ENCODE peak calls at places on chromosomes 1 and 21, in eight cellular contexts. V, Q, R, T, Z, E, B and I are unnamed samples.

GRCh38 chr1:24857528-24858133 is 72.4 kb downstream of the RUNX3 start:
- DNase-seq in V (no peak), Q (no peak), R (no peak), T (no peak), Z (no peak), E (no peak), B (no peak), I (no peak)

GRCh38 chr1:181044449-181044966 is 10.7 kb downstream of the MR1 start:
- DNase-seq in V (peak), Q (no peak), R (peak), T (no peak), Z (peak), E (no peak), B (peak), I (no peak)

GRCh38 chr1:223136086-223136485 is 7.0 kb downstream of the TLR5 start:
- DNase-seq in V (no peak), Q (no peak), R (no peak), T (no peak), Z (no peak), E (no peak), B (no peak), I (no peak)

GRCh38 chr1:172698224-172698623 is 39.3 kb downstream of the FASLG start:
- DNase-seq in V (no peak), Q (no peak), R (no peak), T (no peak), Z (peak), E (no peak), B (no peak), I (no peak)

GRCh38 chr1:154407866-154408777 is 3.0 kb downstream of the IL6R start:
- DNase-seq in V (no peak), Q (no peak), R (peak), T (no peak), Z (no peak), E (no peak), B (peak), I (no peak)

GRCh38 chr21:43919283-43919682 is 54.3 kb downstream of the AGPAT3 start:
- DNase-seq in V (no peak), Q (no peak), R (no peak), T (no peak), Z (no peak), E (no peak), B (no peak), I (no peak)

GRCh38 chr1:165738794-165739193 is 29.9 kb downstream of the TMCO1 start:
- DNase-seq in V (no peak), Q (no peak), R (no peak), T (no peak), Z (no peak), E (no peak), B (no peak), I (no peak)

GRCh38 chr1:29640428-29640785 is 404.1 kb downstream of the PTPRU start:
- DNase-seq in V (no peak), Q (no peak), R (no peak), T (no peak), Z (no peak), E (peak), B (no peak), I (no peak)

GRCh38 chr1:160258177-160258798 is 4.1 kb downstream of the DCAF8 start:
- DNase-seq in V (no peak), Q (no peak), R (no peak), T (no peak), Z (no peak), E (no peak), B (no peak), I (no peak)

GRCh38 chr1:160264795-160265307 is 2.5 kb upstream of the DCAF8 start:
- DNase-seq in V (no peak), Q (no peak), R (no peak), T (no peak), Z (no peak), E (no peak), B (peak), I (no peak)

GRCh38 chr1:160261878-160262794 is at the start of gene DCAF8:
- DNase-seq in V (peak), Q (peak), R (peak), T (peak), Z (peak), E (peak), B (peak), I (peak)

GRCh38 chr1:160260436-160261382 is 1.6 kb downstream of the DCAF8 start:
- DNase-seq in V (peak), Q (peak), R (no peak), T (no peak), Z (peak), E (no peak), B (no peak), I (peak)

GRCh38 chr1:160261526-160261877 is 847 bp downstream of the DCAF8 start:
- DNase-seq in V (peak), Q (peak), R (no peak), T (no peak), Z (peak), E (peak), B (no peak), I (peak)
- TF ChIP-seq CTCF in V (no peak), Q (no peak), R (no peak), T (no peak), Z (no peak), E (no peak), B (no peak), I (no peak)

DNA sequence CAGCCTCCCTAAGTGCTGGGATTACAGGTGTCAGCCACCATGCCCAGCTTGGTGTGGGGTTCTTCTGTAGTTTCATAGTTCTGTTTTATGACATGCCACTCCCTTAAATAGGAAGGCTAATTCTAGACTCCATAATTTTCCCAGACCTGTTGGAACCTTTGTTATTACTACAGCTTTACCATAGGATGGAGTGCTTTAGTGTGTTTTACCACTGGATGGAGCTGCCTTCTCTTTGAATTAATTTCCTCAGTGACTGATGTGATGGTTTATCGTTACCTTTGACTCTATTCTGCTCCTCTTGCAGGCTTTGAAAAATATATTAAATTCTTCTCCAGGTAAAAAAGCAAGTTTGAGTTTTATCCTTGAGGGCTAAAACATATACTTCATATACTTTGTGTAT is 84.6 kb upstream of the NEK7 start:
- DNase-seq in V (no peak), Q (no peak), R (no peak), T (no peak), Z (peak), E (no peak), B (no peak), I (no peak)
- TF ChIP-seq CTCF in V (peak), Q (peak), R (no peak), T (no peak), Z (peak), E (no peak), B (peak), I (peak)

DNA sequence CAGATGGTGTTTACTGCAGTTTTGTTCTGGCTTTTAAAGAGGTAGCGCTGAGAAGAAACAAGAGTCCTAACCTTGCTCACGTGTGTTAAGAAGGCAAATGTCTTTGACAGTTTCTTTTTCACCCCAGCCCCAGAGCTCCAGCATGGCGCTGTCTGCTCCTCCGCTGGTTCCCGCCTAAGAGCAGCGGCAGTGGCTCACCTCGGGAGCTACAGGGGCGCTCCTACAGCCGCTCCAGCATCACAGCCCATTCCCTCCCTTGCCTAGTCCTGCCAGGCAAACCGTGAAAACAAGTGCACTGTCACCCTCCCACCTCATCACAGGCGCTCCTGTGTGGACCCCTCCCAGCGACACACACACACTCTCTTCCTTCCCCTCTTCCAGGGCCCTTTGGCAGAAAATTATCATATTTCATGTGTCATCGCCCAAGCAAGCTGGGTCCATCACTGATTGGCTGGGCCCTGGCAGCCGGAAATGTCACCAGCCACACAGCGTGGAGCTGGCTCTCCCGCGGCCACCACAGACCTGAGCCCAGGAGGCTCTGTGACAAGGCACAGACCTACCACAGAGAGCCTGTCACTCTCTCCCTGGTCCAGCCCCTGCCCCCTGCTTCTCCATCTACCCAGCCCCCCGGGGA is 1.2 kb upstream of the HIVEP3 start:
- DNase-seq in V (peak), Q (no peak), R (peak), T (no peak), Z (no peak), E (peak), B (no peak), I (no peak)
- TF ChIP-seq CTCF in V (no peak), Q (no peak), R (no peak), T (no peak), Z (no peak), E (no peak), B (no peak), I (no peak)

DNA sequence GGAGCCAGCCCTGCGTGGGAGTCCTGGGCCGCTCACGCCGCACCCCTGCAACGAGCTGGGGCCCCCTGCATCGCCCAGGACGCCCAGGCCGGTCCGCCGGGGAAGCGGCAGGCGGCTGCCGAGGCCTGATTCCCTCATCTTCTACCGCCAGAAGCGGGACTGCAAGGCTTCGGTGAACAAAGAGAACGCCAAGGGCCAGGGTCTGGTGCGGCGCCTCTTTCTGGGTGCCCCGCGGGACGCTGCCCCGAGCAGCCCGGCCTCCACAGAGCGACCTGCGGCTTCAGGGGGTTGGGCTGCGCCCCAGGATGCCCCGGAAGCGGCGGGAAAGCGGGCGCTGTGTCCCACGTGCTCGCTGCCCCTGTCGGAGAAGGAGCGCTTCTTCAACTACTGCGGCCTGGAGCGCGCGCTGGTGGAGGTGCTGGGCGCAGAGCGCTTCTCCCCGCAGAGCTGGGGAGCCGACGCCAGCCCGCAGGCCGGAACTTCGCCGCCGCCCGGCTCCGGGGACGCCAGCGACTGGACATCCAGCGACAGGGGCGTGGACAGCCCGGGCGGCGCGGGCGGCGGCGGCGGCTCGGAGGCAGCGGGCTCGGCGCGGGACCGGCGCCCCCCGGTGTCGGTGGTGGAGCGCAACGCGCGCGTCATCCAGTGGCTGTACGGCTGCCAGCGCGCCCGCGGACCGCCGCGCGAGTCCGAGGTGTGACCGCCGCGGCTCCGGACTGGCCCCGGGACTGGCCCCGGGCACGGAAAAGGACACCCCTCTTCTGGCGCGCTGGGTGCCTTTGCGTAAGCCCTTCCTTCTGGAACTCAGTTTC is 2.7 kb downstream of the FAM110D start:
- DNase-seq in V (peak), Q (peak), R (peak), T (no peak), Z (peak), E (no peak), B (no peak), I (no peak)
- TF ChIP-seq CTCF in V (peak), Q (no peak), R (no peak), T (peak), Z (peak), E (no peak), B (peak), I (no peak)

GRCh38 chr1:103267893-103268292 is 159.6 kb upstream of the COL11A1 start:
- DNase-seq in V (no peak), Q (no peak), R (no peak), T (no peak), Z (peak), E (no peak), B (no peak), I (no peak)
- TF ChIP-seq CTCF in V (no peak), Q (no peak), R (no peak), T (no peak), Z (peak), E (no peak), B (no peak), I (no peak)

DNA sequence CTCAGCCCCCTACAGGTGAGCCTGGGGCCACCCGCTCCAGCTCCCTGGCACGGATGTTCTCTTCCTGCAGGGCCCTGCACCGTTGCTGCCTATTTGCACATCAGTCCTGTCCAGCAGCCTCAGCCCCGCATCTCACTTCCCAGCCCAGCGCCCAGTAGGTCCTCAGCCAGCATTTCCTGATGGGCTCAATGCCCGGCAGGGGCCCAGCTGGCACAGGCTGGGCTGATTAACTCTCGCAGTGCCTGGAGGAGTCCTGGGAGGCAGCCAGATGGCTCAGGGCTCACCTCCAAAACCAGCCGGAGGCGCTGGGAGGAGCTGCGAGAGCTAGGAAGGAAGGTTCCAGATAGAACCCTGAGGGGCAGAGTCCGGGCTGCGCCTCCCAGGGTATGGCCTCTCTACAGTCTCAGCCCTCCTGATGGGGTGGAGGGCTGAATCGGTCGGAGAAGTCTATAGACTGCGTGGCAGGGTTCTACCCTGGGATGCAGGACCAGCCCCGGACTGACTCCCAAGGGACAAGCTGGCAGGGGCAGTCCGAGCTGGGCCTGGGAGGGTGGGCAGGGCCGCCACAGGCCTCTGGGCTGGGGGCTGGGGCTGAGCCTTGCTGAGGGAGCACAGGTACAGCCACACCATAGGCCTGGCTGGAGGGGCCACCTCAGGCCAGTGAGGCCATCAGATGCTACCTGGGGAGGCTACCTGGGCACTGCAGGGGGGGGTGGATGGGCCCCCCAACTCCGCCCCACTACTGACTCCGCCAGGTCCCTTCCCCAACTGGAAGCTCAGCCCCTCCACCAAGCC is 19.2 kb upstream of the CLSTN1 start:
- DNase-seq in V (peak), Q (no peak), R (peak), T (no peak), Z (peak), E (no peak), B (no peak), I (no peak)
- TF ChIP-seq CTCF in V (no peak), Q (no peak), R (no peak), T (no peak), Z (peak), E (no peak), B (no peak), I (no peak)

DNA sequence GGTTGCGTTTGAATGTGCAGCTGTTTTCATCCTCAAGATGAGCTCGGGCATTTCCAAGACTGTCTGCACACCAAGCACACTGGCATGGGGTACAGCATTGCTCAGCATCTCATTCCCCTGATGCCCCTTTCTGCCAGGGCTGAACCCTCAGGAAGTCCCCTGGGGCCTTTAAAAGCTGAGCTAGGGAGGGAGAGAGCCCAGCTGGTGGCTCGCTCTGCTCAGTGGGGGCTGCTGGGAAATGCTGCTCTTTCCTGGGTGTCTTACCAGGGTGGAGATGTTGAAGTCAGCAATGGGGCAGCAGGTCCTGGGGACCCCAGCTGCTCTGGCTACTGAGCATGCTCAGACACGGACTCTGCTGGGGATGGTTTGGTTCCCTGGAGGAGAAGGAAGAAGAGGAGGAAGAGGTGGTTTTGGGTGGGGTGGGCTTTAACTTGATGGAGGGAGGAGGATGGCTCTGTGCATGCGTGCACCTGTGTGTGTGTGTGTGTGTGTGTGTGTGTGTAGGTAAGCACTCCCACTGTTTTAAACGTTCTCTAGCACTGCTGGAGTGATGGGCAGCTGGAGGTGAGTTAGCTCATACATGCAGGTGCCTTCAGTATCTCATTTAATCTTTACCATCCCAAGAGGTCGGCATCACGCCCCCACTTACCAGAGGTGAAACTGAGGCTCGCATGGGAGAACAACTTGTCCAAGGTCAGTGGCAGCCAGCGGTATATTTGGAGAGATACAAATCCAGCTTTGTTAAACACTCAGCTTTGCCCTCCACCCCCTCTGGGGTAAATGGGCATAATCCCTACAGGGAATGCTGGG is 40.9 kb downstream of the ACTL8 start:
- DNase-seq in V (no peak), Q (no peak), R (no peak), T (no peak), Z (no peak), E (no peak), B (no peak), I (no peak)
- TF ChIP-seq CTCF in V (no peak), Q (no peak), R (no peak), T (no peak), Z (no peak), E (no peak), B (no peak), I (no peak)

GRCh38 chr1:208479435-208479834 is 235.3 kb upstream of the PLXNA2 start:
- DNase-seq in V (no peak), Q (no peak), R (no peak), T (no peak), Z (no peak), E (no peak), B (no peak), I (no peak)

GRCh38 chr1:208476825-208477170 is 232.6 kb upstream of the PLXNA2 start:
- DNase-seq in V (no peak), Q (no peak), R (no peak), T (no peak), Z (no peak), E (no peak), B (no peak), I (no peak)

GRCh38 chr1:208475449-208475848 is 231.3 kb upstream of the PLXNA2 start:
- DNase-seq in V (peak), Q (peak), R (no peak), T (no peak), Z (peak), E (no peak), B (no peak), I (no peak)

GRCh38 chr1:208475951-208476824 is 232.0 kb upstream of the PLXNA2 start:
- DNase-seq in V (peak), Q (peak), R (no peak), T (no peak), Z (peak), E (no peak), B (no peak), I (no peak)
- TF ChIP-seq CTCF in V (peak), Q (peak), R (peak), T (no peak), Z (peak), E (no peak), B (peak), I (peak)

GRCh38 chr1:2876846-2877245 is 75.4 kb upstream of the TTC34 start:
- DNase-seq in V (no peak), Q (no peak), R (no peak), T (no peak), Z (no peak), E (no peak), B (no peak), I (no peak)

GRCh38 chr1:2878591-2878990 is 77.1 kb upstream of the TTC34 start:
- DNase-seq in V (no peak), Q (no peak), R (no peak), T (no peak), Z (no peak), E (no peak), B (no peak), I (no peak)

GRCh38 chr1:2874207-2875165 is 73.0 kb upstream of the TTC34 start:
- DNase-seq in V (no peak), Q (no peak), R (no peak), T (peak), Z (no peak), E (no peak), B (no peak), I (no peak)

GRCh38 chr1:2877391-2877790 is 75.9 kb upstream of the TTC34 start:
- DNase-seq in V (no peak), Q (no peak), R (no peak), T (no peak), Z (no peak), E (no peak), B (no peak), I (no peak)

GRCh38 chr1:2875677-2876531 is 74.4 kb upstream of the TTC34 start:
- DNase-seq in V (no peak), Q (peak), R (no peak), T (no peak), Z (peak), E (no peak), B (no peak), I (no peak)
- TF ChIP-seq CTCF in V (no peak), Q (no peak), R (peak), T (peak), Z (peak), E (no peak), B (peak), I (no peak)

DNA sequence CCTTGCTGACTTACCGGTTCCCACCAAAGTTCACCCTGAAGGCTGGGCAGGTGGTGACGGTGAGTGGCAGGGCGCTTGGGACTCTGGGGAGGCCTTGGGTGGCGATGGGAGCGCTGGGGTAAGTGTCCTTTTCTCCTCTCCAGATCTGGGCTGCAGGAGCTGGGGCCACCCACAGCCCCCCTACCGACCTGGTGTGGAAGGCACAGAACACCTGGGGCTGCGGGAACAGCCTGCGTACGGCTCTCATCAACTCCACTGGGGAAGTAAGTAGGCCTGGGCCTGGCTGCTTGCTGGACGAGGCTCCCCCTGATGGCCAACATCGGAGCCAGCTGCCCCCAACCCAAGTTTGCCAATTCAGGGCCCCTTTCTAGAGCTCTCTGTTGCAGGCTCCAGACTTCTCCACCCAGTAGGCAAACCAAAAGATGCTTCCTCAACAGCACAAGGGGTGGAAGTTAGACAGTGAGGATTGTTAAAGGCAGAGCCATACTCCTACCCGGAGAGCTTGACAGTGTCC is 16.4 kb upstream of the SEMA4A start:
- DNase-seq in V (no peak), Q (no peak), R (no peak), T (no peak), Z (no peak), E (no peak), B (no peak), I (no peak)
- TF ChIP-seq CTCF in V (peak), Q (peak), R (no peak), T (no peak), Z (peak), E (no peak), B (no peak), I (peak)